ENCODE peak calls at places on chromosomes 7 and 10, in nine cellular contexts. T is RWPE2, Z is choroid plexus epithelial cell, U is left ventricle myocardium inferior, S is fibroblast of lung, P is kidney epithelial cell, M is A549, I is progenitor cell of endocrine pancreas, C is Calu3. R is an unnamed sample.

GRCh38 chr7:99368750-99369389 is 5.7 kb upstream of the ARPC1B start:
- DNase-seq in M (no peak), P (no peak), Z (peak), U (no peak), T (no peak), I (no peak), S (no peak), C (no peak), R (no peak)

GRCh38 chr7:1096156-1097119 is 8.5 kb downstream of the GPER1 start:
- DNase-seq in I (no peak), T (no peak), M (no peak), C (no peak), P (no peak), Z (no peak), S (no peak), U (no peak), R (no peak)

GRCh38 chr7:387132-388022 is 97.4 kb downstream of the FOXL3 start:
- DNase-seq in I (no peak), U (peak), Z (no peak), C (no peak), M (no peak), T (peak), P (no peak), S (no peak), R (no peak)

GRCh38 chr10:61919646-61920215 is 18.2 kb downstream of the ARID5B start:
- DNase-seq in S (no peak), Z (peak), M (no peak), U (no peak), T (no peak), I (no peak), P (no peak), C (no peak), R (no peak)

GRCh38 chr10:59283456-59284082 is 78.8 kb downstream of the FAM13C start:
- DNase-seq in C (no peak), P (no peak), M (no peak), Z (no peak), U (no peak), I (no peak), S (peak), T (no peak), R (no peak)

GRCh38 chr10:67801118-67801517 is 36.9 kb downstream of the DNAJC12 start:
- DNase-seq in S (no peak), P (no peak), U (no peak), I (no peak), T (no peak), M (no peak), C (no peak), Z (no peak), R (no peak)

GRCh38 chr10:44974082-44974627 is 4.5 kb downstream of the DEPP1 start:
- DNase-seq in M (no peak), I (no peak), U (no peak), C (no peak), S (no peak), P (no peak), T (no peak), Z (no peak), R (no peak)

GRCh38 chr7:16561943-16562342 is 35.3 kb downstream of the LRRC72 start:
- DNase-seq in P (no peak), I (no peak), C (no peak), S (no peak), Z (no peak), M (no peak), U (no peak), T (no peak), R (no peak)

GRCh38 chr7:14542624-14543023 is 359.9 kb downstream of the DGKB start:
- DNase-seq in P (no peak), I (no peak), C (no peak), Z (no peak), M (no peak), U (no peak), S (no peak), T (no peak), R (no peak)

GRCh38 chr7:126574276-126574675 is 678.5 kb downstream of the GRM8 start:
- DNase-seq in P (peak), Z (peak), T (no peak), S (no peak), M (peak), I (no peak), U (no peak), C (no peak), R (no peak)

GRCh38 chr7:260441-261281 is 29.3 kb upstream of the FOXL3 start:
- DNase-seq in C (no peak), M (no peak), P (no peak), U (peak), I (no peak), S (no peak), Z (no peak), T (peak), R (no peak)

DNA sequence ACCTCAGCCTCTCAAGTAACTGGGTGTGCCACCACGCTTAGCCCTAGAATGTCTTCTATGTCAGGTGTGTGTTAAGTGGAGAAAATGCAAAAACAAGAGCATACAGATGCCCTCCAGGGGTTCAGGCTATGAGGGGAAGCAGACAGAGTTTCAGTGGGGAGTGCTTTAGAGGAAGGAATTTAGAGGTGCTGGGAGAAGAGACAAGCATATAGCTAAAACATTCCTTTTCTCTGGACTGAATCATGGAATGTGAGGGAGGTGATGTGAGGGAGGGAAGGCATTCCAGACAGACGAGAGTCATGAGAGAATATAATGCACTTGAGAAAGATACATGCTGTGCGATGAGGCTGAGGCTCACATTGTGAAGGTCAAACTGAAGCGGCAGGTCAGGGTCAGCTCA is 6.6 kb upstream of the ZNF786 start:
- DNase-seq in U (no peak), I (no peak), S (no peak), M (no peak), P (no peak), Z (no peak), T (no peak), C (no peak), R (no peak)
- TF ChIP-seq CTCF in U (no peak), I (no peak), S (no peak), M (no peak), P (no peak), Z (no peak), T (no peak), C (no peak), R (no peak)

GRCh38 chr10:112963835-112964234 is 13.8 kb downstream of the TCF7L2 start:
- DNase-seq in S (peak), T (no peak), I (no peak), M (no peak), P (no peak), C (no peak), U (no peak), Z (no peak), R (no peak)
- TF ChIP-seq CTCF in S (no peak), T (no peak), I (no peak), M (no peak), P (no peak), C (no peak), U (no peak), Z (no peak), R (no peak)

DNA sequence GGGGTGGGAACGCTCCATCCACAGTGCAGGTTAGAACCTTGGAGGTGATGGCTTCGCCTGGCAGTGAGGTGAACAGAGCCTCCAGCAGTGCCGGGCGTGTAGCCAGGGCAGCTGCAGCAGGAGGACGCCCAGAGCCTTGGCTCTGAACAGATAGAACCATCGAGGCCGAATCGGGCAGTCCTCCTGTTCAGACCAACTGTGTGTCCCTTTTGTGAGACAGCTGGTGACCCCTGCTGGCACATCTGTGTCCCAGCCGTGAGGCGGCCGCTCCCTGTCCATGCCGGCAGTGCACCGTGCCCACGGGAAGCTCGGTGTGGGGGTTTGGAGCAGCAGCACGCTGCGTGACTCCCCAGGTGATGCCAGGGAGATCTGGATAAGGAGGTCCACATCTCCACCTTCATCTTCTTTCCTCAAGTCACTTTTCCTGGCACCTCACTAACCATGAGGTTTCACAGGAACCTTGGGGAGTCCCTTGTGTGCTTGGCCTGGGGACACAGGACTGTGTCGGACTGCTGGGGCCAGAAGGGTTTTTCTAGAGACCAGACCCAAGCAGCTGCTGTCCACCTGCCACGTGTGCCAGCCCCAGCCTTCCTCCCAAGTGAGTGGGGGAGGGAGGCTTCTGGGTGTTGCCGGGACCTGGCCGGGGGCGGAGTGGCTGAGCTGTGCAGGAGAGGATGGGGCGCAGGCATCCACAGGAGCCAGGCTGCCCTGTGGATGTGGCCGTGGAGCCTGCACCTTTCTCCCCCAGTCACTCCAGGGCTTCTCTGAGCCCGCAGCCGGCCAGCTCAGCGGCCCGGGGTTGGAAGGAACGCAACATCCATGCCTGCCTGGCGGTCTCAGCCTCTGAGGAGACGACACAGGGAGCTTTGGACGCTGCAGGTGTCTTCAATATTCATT is 69.4 kb downstream of the DNAJB6 start:
- DNase-seq in M (no peak), P (no peak), T (no peak), U (peak), S (no peak), C (no peak), I (no peak), Z (peak), R (no peak)
- TF ChIP-seq CTCF in M (peak), P (peak), T (no peak), U (peak), S (no peak), C (no peak), I (peak), Z (peak), R (peak)

DNA sequence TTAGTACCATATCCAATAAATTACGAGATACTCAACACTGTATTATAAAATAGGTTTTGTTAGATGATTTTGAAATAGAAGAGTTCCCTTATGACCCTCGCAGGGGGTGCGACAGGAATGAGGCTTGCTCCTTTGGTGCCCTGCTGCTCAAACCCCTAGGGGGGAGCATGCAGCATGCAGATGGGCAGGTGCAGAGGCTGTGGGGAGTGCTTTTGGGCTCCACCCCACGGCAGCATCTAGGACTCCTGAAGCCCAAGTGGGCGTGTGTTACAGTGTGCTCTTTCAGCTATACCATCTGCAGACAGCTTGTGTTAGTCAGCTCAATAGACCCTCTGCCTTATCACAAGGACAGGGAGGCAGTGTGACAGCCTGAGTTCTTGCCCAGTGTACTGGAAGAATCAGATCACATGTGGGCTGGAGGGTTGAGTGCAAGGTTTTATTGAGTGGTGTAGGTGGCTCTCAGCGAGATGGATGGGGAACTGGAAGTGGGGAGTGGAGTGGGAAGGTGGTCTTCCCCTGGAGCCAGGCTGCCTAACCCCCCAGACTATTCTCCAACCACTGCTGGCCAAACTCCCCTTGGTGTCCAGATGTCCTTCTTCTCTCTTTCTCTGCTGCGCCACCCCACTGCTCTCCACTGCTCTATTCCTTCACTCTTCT is 3.1 kb upstream of the MRC1 start:
- DNase-seq in T (no peak), Z (no peak), C (no peak), U (no peak), I (no peak), P (no peak), M (no peak), S (no peak), R (no peak)
- TF ChIP-seq CTCF in T (no peak), Z (no peak), C (no peak), U (peak), I (peak), P (peak), M (peak), S (no peak), R (no peak)

DNA sequence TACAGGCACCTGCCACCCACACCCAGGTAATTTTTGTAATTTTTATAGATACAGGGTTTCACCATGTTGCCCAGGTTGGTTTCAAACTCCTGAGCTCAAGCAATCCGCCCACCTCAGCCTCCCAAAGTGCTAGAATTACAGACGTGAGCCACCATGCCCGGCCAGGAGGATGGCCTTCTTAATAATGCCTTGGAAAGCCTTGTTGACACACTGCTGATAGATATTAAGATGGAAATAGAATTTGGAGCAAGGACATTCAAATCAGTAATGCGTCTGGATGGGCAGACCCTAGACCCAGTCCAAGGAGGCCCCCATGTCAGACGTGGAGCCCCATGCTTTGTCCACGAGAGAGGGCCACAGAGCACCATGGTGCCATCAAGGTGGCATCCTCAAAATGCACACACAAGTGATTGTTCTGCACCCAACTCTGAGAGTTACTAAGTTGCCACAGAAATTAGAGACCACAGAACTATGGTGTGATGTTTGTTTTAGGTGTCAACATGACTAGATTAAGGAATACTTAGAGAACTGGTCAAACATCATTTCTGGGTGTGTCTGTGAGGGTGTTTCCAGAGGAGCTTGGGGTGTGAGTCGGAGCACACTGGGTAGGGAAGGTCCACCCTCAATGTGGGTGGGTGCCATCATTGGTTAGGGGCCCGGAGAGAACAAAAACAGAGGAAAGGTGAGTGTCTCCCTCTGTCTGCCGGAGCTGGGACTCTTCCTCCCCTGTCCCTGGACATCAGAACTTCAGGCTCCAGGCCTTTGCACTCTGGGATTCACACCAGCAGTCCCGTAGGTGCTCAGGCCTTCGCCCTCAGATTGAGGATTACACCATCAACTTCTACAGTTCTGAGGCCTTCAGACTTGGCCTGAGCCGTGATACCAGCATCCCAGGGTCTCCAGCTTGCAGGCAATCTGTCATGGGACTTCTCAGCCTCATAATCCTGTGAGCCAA is 34.5 kb downstream of the EBF3 start:
- DNase-seq in C (no peak), M (no peak), Z (no peak), P (no peak), I (no peak), T (no peak), S (no peak), U (peak), R (no peak)
- TF ChIP-seq CTCF in C (no peak), M (no peak), Z (peak), P (no peak), I (no peak), T (no peak), S (no peak), U (peak), R (peak)

GRCh38 chr7:32048970-32049369 is 21.2 kb downstream of the PDE1C start:
- DNase-seq in C (no peak), U (no peak), P (no peak), T (no peak), Z (no peak), M (no peak), I (no peak), S (no peak), R (no peak)
- TF ChIP-seq CTCF in C (no peak), U (no peak), P (no peak), T (no peak), Z (no peak), M (no peak), I (no peak), S (no peak), R (no peak)

DNA sequence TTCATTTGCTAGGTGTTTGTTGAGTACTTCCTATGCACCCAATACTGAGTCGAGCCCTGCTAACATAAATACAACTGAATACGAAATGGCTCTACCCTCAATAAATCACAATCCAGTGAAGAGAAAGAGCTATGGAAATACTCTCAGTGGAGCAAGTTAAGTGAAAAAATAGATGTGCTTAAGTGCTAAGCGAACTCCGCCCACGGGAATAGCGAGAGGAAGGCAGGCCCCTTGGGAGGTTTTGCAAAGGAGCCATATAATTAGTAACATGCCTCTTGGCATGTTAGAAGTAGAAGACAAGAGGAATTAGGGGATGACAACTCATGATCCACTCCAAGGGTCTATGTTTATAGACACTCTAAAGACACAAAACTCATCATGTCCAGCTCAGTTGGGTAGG is 42.8 kb upstream of the TSPAN33 start:
- DNase-seq in Z (no peak), I (no peak), T (no peak), S (no peak), C (no peak), M (no peak), U (no peak), P (no peak), R (no peak)
- TF ChIP-seq CTCF in Z (no peak), I (no peak), T (no peak), S (no peak), C (no peak), M (no peak), U (no peak), P (no peak), R (no peak)

GRCh38 chr7:149741629-149742028 is 31.8 kb downstream of the ZNF467 start:
- DNase-seq in C (peak), S (no peak), M (peak), Z (no peak), T (no peak), U (no peak), I (no peak), P (no peak), R (no peak)
- TF ChIP-seq CTCF in C (no peak), S (no peak), M (no peak), Z (no peak), T (no peak), U (no peak), I (no peak), P (no peak), R (no peak)

DNA sequence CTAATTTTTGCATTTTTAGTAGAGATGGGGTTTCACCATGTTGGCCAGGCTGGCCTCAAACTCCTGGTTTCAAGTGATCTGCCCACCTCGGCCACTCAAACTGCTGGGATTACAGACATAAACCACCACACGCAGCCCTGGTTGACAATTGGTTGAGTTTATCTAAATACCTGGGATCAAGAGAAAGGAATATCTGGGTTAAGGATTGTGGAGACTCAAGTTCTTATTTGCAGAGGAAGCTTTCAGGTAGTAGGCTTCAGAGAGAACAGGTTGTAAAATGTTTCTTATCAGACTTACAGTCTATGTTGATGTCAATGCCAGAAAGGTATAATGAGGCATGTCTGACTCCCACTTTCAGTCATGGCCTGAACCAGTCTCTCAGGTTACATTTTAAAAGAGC is 5.9 kb upstream of the TMEM254 start:
- DNase-seq in P (no peak), Z (no peak), I (no peak), C (no peak), S (no peak), M (no peak), U (no peak), T (no peak), R (no peak)
- TF ChIP-seq CTCF in P (no peak), Z (no peak), I (no peak), C (no peak), S (no peak), M (no peak), U (no peak), T (no peak), R (no peak)

R was measured in neural crest cell.